ENCODE peak calls at places on chromosomes 1 and 21, in five cellular contexts. One of them, this sample, is unnamed. For H3K9me3, the result is how much of the 10 kb centered on the place peaks cover.

GRCh38 chr1:27399251-27399885 is 6.9 kb downstream of the GPR3 start:
- DNase-seq in body of pancreas: no peak
- DNase-seq in naive thymus-derived CD4-positive, alpha-beta T cell: no peak
- DNase-seq in fibroblast of lung: no peak
- DNase-seq in BE2C: no peak
- DNase-seq in this sample: no peak

GRCh38 chr1:42932442-42932941 is 26.2 kb downstream of the SLC2A1 start:
- DNase-seq in fibroblast of lung: no peak
- DNase-seq in naive thymus-derived CD4-positive, alpha-beta T cell: no peak
- DNase-seq in body of pancreas: no peak
- DNase-seq in BE2C: no peak
- DNase-seq in this sample: peak

GRCh38 chr1:101005871-101006270 is 19.7 kb downstream of the DPH5 start:
- DNase-seq in body of pancreas: no peak
- DNase-seq in BE2C: no peak
- DNase-seq in fibroblast of lung: peak
- DNase-seq in naive thymus-derived CD4-positive, alpha-beta T cell: peak
- DNase-seq in this sample: no peak

GRCh38 chr21:45862544-45863207 is 118.9 kb upstream of the COL6A1 start:
- DNase-seq in BE2C: no peak
- DNase-seq in body of pancreas: no peak
- DNase-seq in naive thymus-derived CD4-positive, alpha-beta T cell: no peak
- DNase-seq in fibroblast of lung: no peak
- DNase-seq in this sample: no peak

GRCh38 chr1:165828581-165829329 is 1.3 kb downstream of the UCK2 start:
- DNase-seq in BE2C: peak
- DNase-seq in body of pancreas: peak
- DNase-seq in naive thymus-derived CD4-positive, alpha-beta T cell: no peak
- DNase-seq in fibroblast of lung: peak
- DNase-seq in this sample: no peak

GRCh38 chr1:235984041-235984820 is 80.7 kb downstream of the NID1 start:
- DNase-seq in body of pancreas: no peak
- DNase-seq in fibroblast of lung: peak
- DNase-seq in BE2C: no peak
- DNase-seq in naive thymus-derived CD4-positive, alpha-beta T cell: no peak
- DNase-seq in this sample: no peak

GRCh38 chr1:67537647-67538018 is 107.4 kb upstream of the SERBP1 start:
- DNase-seq in fibroblast of lung: no peak
- DNase-seq in naive thymus-derived CD4-positive, alpha-beta T cell: no peak
- DNase-seq in BE2C: no peak
- DNase-seq in body of pancreas: no peak
- DNase-seq in this sample: no peak

GRCh38 chr1:219713981-219714381 is 101.1 kb upstream of the ZC3H11B start:
- DNase-seq in fibroblast of lung: no peak
- DNase-seq in BE2C: no peak
- DNase-seq in body of pancreas: no peak
- DNase-seq in naive thymus-derived CD4-positive, alpha-beta T cell: no peak
- DNase-seq in this sample: no peak

GRCh38 chr1:218812360-218812759 is 361.3 kb upstream of the LYPLAL1 start:
- DNase-seq in BE2C: no peak
- DNase-seq in fibroblast of lung: no peak
- DNase-seq in naive thymus-derived CD4-positive, alpha-beta T cell: no peak
- DNase-seq in body of pancreas: no peak
- DNase-seq in this sample: no peak

GRCh38 chr1:118963456-118964430 is 24.4 kb downstream of the TBX15 start:
- DNase-seq in body of pancreas: no peak
- DNase-seq in BE2C: no peak
- DNase-seq in naive thymus-derived CD4-positive, alpha-beta T cell: no peak
- DNase-seq in fibroblast of lung: peak
- DNase-seq in this sample: no peak

GRCh38 chr21:20257052-20257451 is 741.2 kb upstream of the NCAM2 start:
- DNase-seq in fibroblast of lung: no peak
- DNase-seq in body of pancreas: no peak
- DNase-seq in naive thymus-derived CD4-positive, alpha-beta T cell: no peak
- DNase-seq in BE2C: no peak
- DNase-seq in this sample: no peak

GRCh38 chr21:20254964-20255363 is 743.2 kb upstream of the NCAM2 start:
- DNase-seq in fibroblast of lung: no peak
- DNase-seq in BE2C: no peak
- DNase-seq in naive thymus-derived CD4-positive, alpha-beta T cell: no peak
- DNase-seq in body of pancreas: no peak
- DNase-seq in this sample: no peak

GRCh38 chr21:20258542-20258941 is 739.7 kb upstream of the NCAM2 start:
- DNase-seq in BE2C: no peak
- DNase-seq in naive thymus-derived CD4-positive, alpha-beta T cell: no peak
- DNase-seq in fibroblast of lung: no peak
- DNase-seq in body of pancreas: no peak
- DNase-seq in this sample: no peak

GRCh38 chr21:20259035-20259867 is 739.0 kb upstream of the NCAM2 start:
- DNase-seq in naive thymus-derived CD4-positive, alpha-beta T cell: no peak
- DNase-seq in BE2C: no peak
- DNase-seq in body of pancreas: no peak
- DNase-seq in fibroblast of lung: no peak
- DNase-seq in this sample: no peak

DNA sequence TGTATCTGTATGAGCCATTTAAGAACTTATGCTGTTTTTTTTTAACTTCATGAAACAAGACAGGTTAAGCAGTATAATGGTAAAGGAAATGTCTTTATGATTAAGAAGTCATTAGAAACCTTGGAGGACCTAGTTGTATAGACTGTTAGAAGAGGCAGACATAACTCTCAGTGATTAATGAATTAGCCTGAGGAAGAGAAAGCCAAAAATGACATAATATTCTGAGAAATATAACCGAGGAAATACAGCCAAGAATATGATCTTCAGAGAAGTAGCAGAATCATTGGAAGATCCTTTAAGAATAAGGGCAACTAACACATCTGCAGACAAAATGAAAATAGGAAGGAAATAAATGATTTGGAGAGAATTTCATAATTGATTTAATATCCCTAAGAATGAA is 738.1 kb upstream of the NCAM2 start:
- DNase-seq in naive thymus-derived CD4-positive, alpha-beta T cell: no peak
- DNase-seq in BE2C: no peak
- DNase-seq in body of pancreas: no peak
- DNase-seq in fibroblast of lung: no peak
- DNase-seq in this sample: no peak
- H3K9me3 ChIP-seq in naive thymus-derived CD4-positive, alpha-beta T cell: under half
- H3K9me3 ChIP-seq in BE2C: under half
- H3K9me3 ChIP-seq in body of pancreas: under half
- H3K9me3 ChIP-seq in fibroblast of lung: under half
- H3K9me3 ChIP-seq in this sample: under half

GRCh38 chr1:4696161-4696745 is 41.8 kb downstream of the AJAP1 start:
- DNase-seq in BE2C: no peak
- DNase-seq in fibroblast of lung: no peak
- DNase-seq in naive thymus-derived CD4-positive, alpha-beta T cell: no peak
- DNase-seq in body of pancreas: no peak
- DNase-seq in this sample: no peak
- H3K9me3 ChIP-seq in BE2C: under half
- H3K9me3 ChIP-seq in fibroblast of lung: under half
- H3K9me3 ChIP-seq in naive thymus-derived CD4-positive, alpha-beta T cell: under half
- H3K9me3 ChIP-seq in body of pancreas: under half
- H3K9me3 ChIP-seq in this sample: under half

GRCh38 chr1:182842265-182842664 is 3.1 kb downstream of the DHX9 start:
- DNase-seq in BE2C: no peak
- DNase-seq in body of pancreas: no peak
- DNase-seq in naive thymus-derived CD4-positive, alpha-beta T cell: no peak
- DNase-seq in fibroblast of lung: no peak
- DNase-seq in this sample: no peak
- H3K9me3 ChIP-seq in BE2C: under half
- H3K9me3 ChIP-seq in body of pancreas: under half
- H3K9me3 ChIP-seq in naive thymus-derived CD4-positive, alpha-beta T cell: under half
- H3K9me3 ChIP-seq in fibroblast of lung: under half
- H3K9me3 ChIP-seq in this sample: under half

GRCh38 chr1:68962711-68963110 is 465.8 kb upstream of the DEPDC1 start:
- DNase-seq in body of pancreas: no peak
- DNase-seq in fibroblast of lung: no peak
- DNase-seq in naive thymus-derived CD4-positive, alpha-beta T cell: no peak
- DNase-seq in BE2C: no peak
- DNase-seq in this sample: no peak
- H3K9me3 ChIP-seq in body of pancreas: under half
- H3K9me3 ChIP-seq in fibroblast of lung: under half
- H3K9me3 ChIP-seq in naive thymus-derived CD4-positive, alpha-beta T cell: under half
- H3K9me3 ChIP-seq in BE2C: under half
- H3K9me3 ChIP-seq in this sample: under half

GRCh38 chr1:4630561-4630960 is 23.8 kb upstream of the AJAP1 start:
- DNase-seq in naive thymus-derived CD4-positive, alpha-beta T cell: no peak
- DNase-seq in BE2C: no peak
- DNase-seq in body of pancreas: no peak
- DNase-seq in fibroblast of lung: no peak
- DNase-seq in this sample: no peak
- H3K9me3 ChIP-seq in naive thymus-derived CD4-positive, alpha-beta T cell: under half
- H3K9me3 ChIP-seq in BE2C: under half
- H3K9me3 ChIP-seq in body of pancreas: under half
- H3K9me3 ChIP-seq in fibroblast of lung: under half
- H3K9me3 ChIP-seq in this sample: under half

GRCh38 chr1:3943806-3944620 is 43.9 kb upstream of the C1orf174 start:
- DNase-seq in body of pancreas: no peak
- DNase-seq in fibroblast of lung: no peak
- DNase-seq in BE2C: no peak
- DNase-seq in naive thymus-derived CD4-positive, alpha-beta T cell: no peak
- DNase-seq in this sample: no peak

GRCh38 chr1:3944621-3944914 is 44.5 kb upstream of the C1orf174 start:
- DNase-seq in fibroblast of lung: no peak
- DNase-seq in BE2C: no peak
- DNase-seq in naive thymus-derived CD4-positive, alpha-beta T cell: no peak
- DNase-seq in body of pancreas: no peak
- DNase-seq in this sample: no peak

GRCh38 chr1:3948344-3948743 is 48.3 kb upstream of the C1orf174 start:
- DNase-seq in body of pancreas: no peak
- DNase-seq in BE2C: no peak
- DNase-seq in fibroblast of lung: no peak
- DNase-seq in naive thymus-derived CD4-positive, alpha-beta T cell: no peak
- DNase-seq in this sample: no peak

GRCh38 chr1:3945222-3945621 is 45.1 kb upstream of the C1orf174 start:
- DNase-seq in BE2C: no peak
- DNase-seq in fibroblast of lung: no peak
- DNase-seq in naive thymus-derived CD4-positive, alpha-beta T cell: no peak
- DNase-seq in body of pancreas: no peak
- DNase-seq in this sample: no peak

GRCh38 chr1:3945916-3946840 is 46.1 kb upstream of the C1orf174 start:
- DNase-seq in fibroblast of lung: no peak
- DNase-seq in naive thymus-derived CD4-positive, alpha-beta T cell: no peak
- DNase-seq in BE2C: no peak
- DNase-seq in body of pancreas: no peak
- DNase-seq in this sample: no peak
- H3K9me3 ChIP-seq in fibroblast of lung: under half
- H3K9me3 ChIP-seq in naive thymus-derived CD4-positive, alpha-beta T cell: under half
- H3K9me3 ChIP-seq in BE2C: under half
- H3K9me3 ChIP-seq in body of pancreas: under half
- H3K9me3 ChIP-seq in this sample: under half

This sample was measured in T-helper 17 cell.